ENCODE peak calls at places on chromosomes 12 and 14, in six cellular contexts. L is H9, W is IMR-90, M is H1, O is mesenchymal stem cell, H is trophoblast cell. B is an unnamed sample. For H3K9me3, the result is how much of the 10 kb centered on the place peaks cover.

GRCh38 chr12:54378791-54379400 is 5.6 kb downstream of the ZNF385A start:
- DNase-seq in H (no peak), W (no peak), O (peak), L (peak), M (peak), B (no peak)

GRCh38 chr12:86712425-86712843 is 456.2 kb upstream of the MGAT4C start:
- DNase-seq in H (peak), L (no peak), M (no peak), W (peak), O (peak), B (no peak)

GRCh38 chr12:55955800-55956508 is 9.9 kb downstream of the PMEL start:
- DNase-seq in H (peak), L (peak), O (peak), M (no peak), W (peak), B (no peak)

GRCh38 chr12:108696111-108696995 is 35.0 kb downstream of the CORO1C start:
- DNase-seq in O (peak), W (peak), H (peak), L (no peak), M (no peak), B (no peak)

GRCh38 chr12:54991992-54992377 is 7.4 kb upstream of the TESPA1 start:
- DNase-seq in M (no peak), L (no peak), H (no peak), O (no peak), W (no peak), B (no peak)

GRCh38 chr12:12645485-12645884 is 33.8 kb downstream of the CREBL2 start:
- DNase-seq in O (peak), W (peak), M (no peak), L (peak), H (no peak), B (no peak)

GRCh38 chr12:113422030-113422900 is at the start of gene SDSL:
- DNase-seq in L (peak), W (peak), O (peak), H (peak), M (no peak), B (peak)

GRCh38 chr12:9001233-9001632 is 11.9 kb downstream of the KLRG1 start:
- DNase-seq in M (no peak), O (no peak), H (no peak), L (no peak), W (no peak), B (no peak)

GRCh38 chr14:77242752-77243151 is 28.3 kb downstream of the NGB start:
- DNase-seq in L (no peak), O (no peak), M (no peak), W (no peak), H (no peak), B (no peak)

GRCh38 chr14:96205059-96205993 is 687 bp downstream of the BDKRB2 start:
- DNase-seq in O (no peak), L (no peak), H (no peak), W (no peak), M (no peak), B (no peak)

GRCh38 chr14:67228325-67228984 is 12.8 kb upstream of the PALS1 start:
- DNase-seq in O (no peak), M (no peak), L (no peak), H (no peak), W (peak), B (no peak)

GRCh38 chr12:22876262-22876661 is 251.3 kb downstream of the ETNK1 start:
- DNase-seq in H (no peak), O (no peak), M (no peak), L (no peak), W (no peak), B (no peak)

GRCh38 chr12:43306066-43306465 is 245.9 kb downstream of the ADAMTS20 start:
- DNase-seq in H (peak), W (peak), M (no peak), O (peak), L (no peak), B (no peak)

GRCh38 chr12:10101042-10101579 is 2.3 kb upstream of the CLEC1A start:
- DNase-seq in H (peak), M (no peak), L (no peak), W (peak), O (peak), B (no peak)

GRCh38 chr12:111687255-111687654 is 1.4 kb downstream of the ACAD10 start:
- DNase-seq in H (no peak), M (no peak), L (no peak), O (no peak), W (no peak), B (no peak)

DNA sequence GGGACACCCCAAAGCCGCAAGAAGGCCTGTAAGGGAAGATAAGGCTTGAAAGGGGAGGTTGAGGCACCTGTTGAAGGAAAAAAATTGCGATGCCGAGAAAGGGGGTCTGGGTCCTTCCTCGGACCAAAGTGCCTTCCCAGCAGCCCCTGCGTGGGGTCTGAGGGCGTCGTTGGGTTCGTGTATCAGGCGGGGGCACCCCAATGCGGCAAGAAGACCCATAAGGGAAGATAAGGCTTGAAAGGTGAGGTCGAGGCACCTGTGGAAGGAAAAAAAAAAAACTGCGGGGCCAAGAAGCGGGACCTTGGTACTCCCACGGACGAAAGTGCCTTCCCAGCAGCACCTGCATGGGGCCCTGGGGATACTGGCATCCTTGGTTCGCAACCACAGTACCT is 277.5 kb downstream of the ALG10 start:
- DNase-seq in M (no peak), L (no peak), O (no peak), H (no peak), W (no peak), B (no peak)
- H3K9me3 ChIP-seq in M (half or more), L (half or more), O (under half), H (half or more), W (half or more), B (under half)

GRCh38 chr12:51320311-51320694 is 3.7 kb downstream of the BIN2 start:
- DNase-seq in O (no peak), M (no peak), W (no peak), L (no peak), H (no peak), B (no peak)

GRCh38 chr12:51321882-51322281 is 2.1 kb downstream of the BIN2 start:
- DNase-seq in W (no peak), O (no peak), L (no peak), M (no peak), H (peak), B (no peak)

GRCh38 chr12:51322452-51322851 is 1.5 kb downstream of the BIN2 start:
- DNase-seq in L (no peak), O (no peak), H (no peak), W (no peak), M (no peak), B (no peak)

GRCh38 chr12:51320695-51321320 is 3.2 kb downstream of the BIN2 start:
- DNase-seq in L (peak), H (no peak), O (peak), M (no peak), W (peak), B (peak)

DNA sequence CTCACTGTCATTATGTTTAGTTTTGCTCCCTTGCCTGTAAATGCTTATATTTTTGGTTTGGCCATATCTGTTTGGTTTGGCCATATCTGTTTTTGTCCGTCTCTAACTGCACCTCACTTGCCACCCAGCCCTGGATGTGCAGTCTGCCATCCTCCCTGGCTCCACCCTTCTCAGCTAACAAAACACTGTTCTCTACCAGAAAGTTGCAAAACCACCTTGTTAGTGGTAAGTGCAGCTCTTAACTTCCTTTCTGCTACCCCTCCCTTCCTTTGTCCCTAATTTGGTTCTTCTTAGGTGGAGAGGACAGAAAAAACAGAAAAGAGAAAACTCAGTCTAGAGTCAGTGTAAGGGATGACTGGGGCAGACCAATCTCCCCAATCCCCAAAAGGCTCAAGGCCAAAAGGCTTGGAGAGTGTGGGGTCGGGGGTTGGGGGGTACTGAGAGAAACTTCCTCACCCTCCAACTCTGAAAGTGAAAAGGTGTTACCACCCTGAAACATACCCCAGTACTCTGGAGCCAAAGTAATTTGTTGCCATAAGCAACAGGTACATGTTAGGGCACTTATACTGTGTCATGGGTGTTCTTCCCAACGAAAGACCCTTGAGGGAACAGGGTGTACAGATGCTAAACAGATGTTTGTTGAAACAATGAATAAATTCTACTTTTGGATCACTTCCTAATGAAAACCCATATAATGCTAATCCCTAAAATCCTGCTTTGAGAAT is 5.0 kb downstream of the BIN2 start:
- DNase-seq in M (no peak), W (no peak), H (no peak), L (no peak), O (no peak), B (no peak)
- H3K4me2 ChIP-seq in M (peak), W (no peak), H (peak), L (no peak), O (no peak), B (no peak)

GRCh38 chr12:19960527-19960926 is 407.8 kb upstream of the PDE3A start:
- DNase-seq in H (no peak), W (no peak), M (no peak), O (no peak), L (no peak), B (no peak)

GRCh38 chr12:19964549-19964948 is 403.8 kb upstream of the PDE3A start:
- DNase-seq in O (no peak), W (no peak), L (no peak), H (no peak), M (no peak), B (no peak)

GRCh38 chr12:19959353-19959752 is 409.0 kb upstream of the PDE3A start:
- DNase-seq in M (no peak), W (peak), L (no peak), H (no peak), O (no peak), B (no peak)

GRCh38 chr12:19963972-19964371 is 404.4 kb upstream of the PDE3A start:
- DNase-seq in O (no peak), L (no peak), W (no peak), M (no peak), H (no peak), B (no peak)

GRCh38 chr12:19962192-19962591 is 406.1 kb upstream of the PDE3A start:
- DNase-seq in H (no peak), L (no peak), M (no peak), O (no peak), W (no peak), B (no peak)
- H3K14ac ChIP-seq in H (no peak), L (no peak), M (no peak), O (no peak), W (no peak), B (no peak)

GRCh38 chr14:106395460-106396050 is 869.2 kb downstream of the TMEM121 start:
- DNase-seq in M (no peak), O (no peak), H (no peak), W (no peak), L (no peak), B (no peak)
- H3K9me3 ChIP-seq in M (half or more), O (under half), H (under half), W (under half), L (half or more), B (under half)

GRCh38 chr14:99758915-99759545 is 34.2 kb upstream of the EML1 start:
- DNase-seq in W (no peak), L (no peak), O (no peak), H (no peak), M (no peak), B (no peak)

GRCh38 chr14:99755629-99756603 is 37.3 kb upstream of the EML1 start:
- DNase-seq in O (peak), W (peak), L (no peak), M (no peak), H (no peak), B (no peak)

GRCh38 chr14:99758121-99758871 is 34.9 kb upstream of the EML1 start:
- DNase-seq in L (peak), H (no peak), W (peak), M (no peak), O (peak), B (no peak)

GRCh38 chr14:99756796-99757195 is 36.4 kb upstream of the EML1 start:
- DNase-seq in M (no peak), W (no peak), L (no peak), H (no peak), O (peak), B (no peak)

GRCh38 chr14:99757331-99758070 is 35.7 kb upstream of the EML1 start:
- DNase-seq in O (peak), M (no peak), W (peak), L (no peak), H (no peak), B (no peak)
- H3K4me2 ChIP-seq in O (no peak), M (no peak), W (peak), L (no peak), H (no peak), B (no peak)

GRCh38 chr14:30484976-30485375 is 74.0 kb upstream of the G2E3 start:
- DNase-seq in H (no peak), O (no peak), M (no peak), L (peak), W (no peak), B (no peak)

DNA sequence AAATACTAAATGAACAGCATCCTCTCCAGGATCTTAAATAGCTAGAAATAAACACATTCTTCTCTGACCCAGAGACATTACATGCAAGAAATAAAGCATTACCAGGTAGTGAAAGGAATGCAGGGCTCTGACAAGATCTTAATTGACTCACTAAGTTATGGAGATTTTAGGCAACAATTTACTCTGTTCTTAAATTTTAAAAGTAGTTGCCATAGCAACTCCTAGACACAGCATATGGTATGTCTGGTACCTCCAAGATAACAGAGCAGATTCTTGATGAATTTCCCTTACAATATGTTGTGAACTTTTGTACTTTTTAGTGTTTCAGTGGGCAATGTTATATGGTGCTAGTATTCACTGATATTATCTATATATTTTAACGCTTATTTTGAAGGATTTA is 76.7 kb upstream of the G2E3 start:
- DNase-seq in W (no peak), M (no peak), H (peak), O (no peak), L (no peak), B (no peak)
- H3K14ac ChIP-seq in W (no peak), M (no peak), H (no peak), O (no peak), L (no peak), B (no peak)

DNA sequence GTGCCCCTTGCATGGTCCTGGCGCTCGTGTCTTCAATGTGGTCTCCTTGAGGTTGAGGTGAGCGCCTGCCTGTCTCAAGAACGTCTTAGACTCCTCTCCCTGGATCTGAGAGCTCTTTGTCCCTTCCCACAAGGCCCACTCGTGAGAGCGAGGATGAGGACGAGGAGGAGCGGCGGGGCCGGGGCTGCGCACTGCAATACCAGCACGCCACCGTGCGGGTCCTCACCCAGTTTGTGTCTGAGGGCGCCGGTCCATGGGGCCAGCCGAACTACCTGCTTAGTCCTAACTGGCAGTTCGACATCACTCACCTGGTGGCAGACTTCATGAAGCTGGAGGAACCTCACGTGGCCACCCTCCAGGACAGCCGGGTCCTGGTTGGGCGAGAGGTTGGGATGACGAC is 128.1 kb downstream of the SLC15A4 start:
- DNase-seq in H (no peak), M (no peak), O (no peak), W (no peak), L (no peak), B (no peak)
- H3K9me3 ChIP-seq in H (under half), M (under half), O (under half), W (under half), L (under half), B (under half)

B was measured in neuronal stem cell.